ENCODE peak calls at places on chromosomes 7 and 10, in nine cellular contexts. A, E, I, C, K, F, U, M and T are unnamed samples.

GRCh38 chr7:80900583-80901576 is 18.0 kb downstream of the SEMA3C start:
- DNase-seq in A (no peak), E (no peak), I (peak), C (no peak), K (peak), F (no peak), U (no peak), M (no peak), T (no peak)

GRCh38 chr7:156751319-156751718 is 110.7 kb downstream of the RNF32 start:
- DNase-seq in A (no peak), E (no peak), I (peak), C (no peak), K (peak), F (peak), U (no peak), M (peak), T (no peak)

GRCh38 chr10:3723706-3724225 is 61.2 kb downstream of the KLF6 start:
- DNase-seq in A (no peak), E (no peak), I (no peak), C (no peak), K (no peak), F (no peak), U (no peak), M (no peak), T (no peak)

GRCh38 chr7:136530831-136531230 is 337.6 kb upstream of the CHRM2 start:
- DNase-seq in A (no peak), E (no peak), I (no peak), C (no peak), K (no peak), F (no peak), U (no peak), M (no peak), T (no peak)

GRCh38 chr7:159070422-159071148 is 74.1 kb downstream of the VIPR2 start:
- DNase-seq in A (no peak), E (no peak), I (no peak), C (no peak), K (peak), F (no peak), U (no peak), M (no peak), T (no peak)

GRCh38 chr7:24059775-24060174 is 224.2 kb upstream of the NPY start:
- DNase-seq in A (no peak), E (no peak), I (no peak), C (no peak), K (no peak), F (no peak), U (no peak), M (no peak), T (peak)

GRCh38 chr10:84076540-84077195 is 62.6 kb upstream of the GHITM start:
- DNase-seq in A (no peak), E (no peak), I (peak), C (no peak), K (peak), F (peak), U (no peak), M (peak), T (no peak)

GRCh38 chr10:93023013-93023650 is 37.5 kb upstream of the CYP26C1 start:
- DNase-seq in A (no peak), E (no peak), I (no peak), C (no peak), K (no peak), F (no peak), U (no peak), M (no peak), T (no peak)

GRCh38 chr7:155206286-155207020 is 91.2 kb upstream of the INSIG1 start:
- DNase-seq in A (peak), E (no peak), I (peak), C (no peak), K (peak), F (no peak), U (peak), M (peak), T (no peak)

GRCh38 chr10:30353851-30354250 is 4.8 kb upstream of the MTPAP start:
- DNase-seq in A (no peak), E (no peak), I (no peak), C (no peak), K (peak), F (no peak), U (no peak), M (no peak), T (no peak)

GRCh38 chr10:101007915-101008822 is 8.6 kb downstream of the LZTS2 start:
- DNase-seq in A (no peak), E (no peak), I (no peak), C (no peak), K (no peak), F (no peak), U (no peak), M (no peak), T (no peak)

GRCh38 chr10:129601737-129602136 is 134.7 kb downstream of the MGMT start:
- DNase-seq in A (no peak), E (no peak), I (no peak), C (no peak), K (no peak), F (no peak), U (no peak), M (no peak), T (no peak)

GRCh38 chr7:85621286-85621685 is 434.4 kb upstream of the SEMA3D start:
- DNase-seq in A (no peak), E (no peak), I (no peak), C (no peak), K (no peak), F (no peak), U (no peak), M (no peak), T (no peak)

GRCh38 chr10:16853201-16853600 is 36.0 kb upstream of the RSU1 start:
- DNase-seq in A (no peak), E (no peak), I (peak), C (no peak), K (peak), F (peak), U (no peak), M (no peak), T (no peak)

GRCh38 chr10:103921750-103922195 is 3.8 kb upstream of the STN1 start:
- DNase-seq in A (no peak), E (no peak), I (peak), C (no peak), K (no peak), F (peak), U (no peak), M (no peak), T (no peak)
- TF ChIP-seq CTCF in A (no peak), E (no peak), I (no peak), C (no peak), K (peak), F (no peak), U (no peak), M (no peak), T (no peak)

GRCh38 chr10:12961416-12961815 is 40.1 kb downstream of the CCDC3 start:
- DNase-seq in A (no peak), E (no peak), I (no peak), C (no peak), K (no peak), F (no peak), U (no peak), M (no peak), T (no peak)
- TF ChIP-seq CTCF in A (no peak), E (no peak), I (no peak), C (no peak), K (no peak), F (no peak), U (no peak), M (no peak), T (no peak)

DNA sequence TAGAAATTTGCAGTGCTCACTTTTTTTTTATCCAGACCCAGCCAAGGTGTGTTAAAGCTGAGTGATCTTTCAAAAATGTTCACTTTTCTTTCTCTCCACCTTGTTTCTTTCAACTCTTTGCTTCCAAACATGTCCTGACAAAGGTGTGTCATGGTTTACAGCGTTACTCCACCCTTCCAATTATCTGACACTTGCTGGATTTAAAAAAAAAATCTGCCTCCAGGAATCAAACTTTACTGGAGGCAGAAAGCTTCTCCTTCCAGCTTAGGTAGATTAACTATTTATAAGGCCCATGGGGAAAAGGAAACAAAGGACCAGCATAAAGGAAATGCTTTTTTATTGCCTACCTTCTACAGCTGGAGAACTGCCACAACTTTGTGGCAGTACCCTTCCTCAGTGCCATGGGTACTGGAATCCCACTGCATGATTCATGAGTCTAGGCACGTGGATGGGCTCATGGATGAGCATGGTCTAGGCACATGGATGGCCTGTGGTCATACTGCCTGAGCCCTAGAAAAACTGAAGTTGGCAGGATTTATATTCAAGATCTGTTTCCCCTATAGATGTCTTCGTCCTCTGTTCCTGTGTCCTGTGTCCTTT is at the start of gene COL17A1:
- DNase-seq in A (no peak), E (no peak), I (peak), C (no peak), K (no peak), F (no peak), U (no peak), M (no peak), T (no peak)
- TF ChIP-seq CTCF in A (no peak), E (no peak), I (no peak), C (no peak), K (no peak), F (no peak), U (no peak), M (no peak), T (no peak)

DNA sequence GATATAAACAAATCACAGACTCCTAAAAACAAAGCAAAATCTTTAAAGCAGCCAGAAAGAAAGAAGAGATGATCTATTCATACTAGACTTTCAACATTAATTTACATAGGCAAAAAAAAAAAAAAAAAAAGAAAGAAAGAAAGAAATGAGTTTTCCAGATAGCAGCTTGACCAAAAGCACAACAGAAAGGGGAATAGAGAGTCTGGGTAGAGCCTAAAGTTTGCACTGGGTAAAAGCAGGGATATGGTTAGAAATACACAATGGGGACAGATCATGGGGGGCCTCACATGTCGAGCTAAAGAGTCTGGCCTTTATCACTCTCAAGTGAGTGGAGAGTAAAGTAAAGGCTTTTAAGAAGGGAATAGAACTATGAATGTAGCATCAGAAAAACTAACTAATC is 169.8 kb downstream of the SGMS1 start:
- DNase-seq in A (no peak), E (no peak), I (no peak), C (no peak), K (no peak), F (no peak), U (no peak), M (no peak), T (no peak)
- TF ChIP-seq CTCF in A (no peak), E (no peak), I (no peak), C (no peak), K (no peak), F (no peak), U (no peak), M (no peak), T (no peak)

DNA sequence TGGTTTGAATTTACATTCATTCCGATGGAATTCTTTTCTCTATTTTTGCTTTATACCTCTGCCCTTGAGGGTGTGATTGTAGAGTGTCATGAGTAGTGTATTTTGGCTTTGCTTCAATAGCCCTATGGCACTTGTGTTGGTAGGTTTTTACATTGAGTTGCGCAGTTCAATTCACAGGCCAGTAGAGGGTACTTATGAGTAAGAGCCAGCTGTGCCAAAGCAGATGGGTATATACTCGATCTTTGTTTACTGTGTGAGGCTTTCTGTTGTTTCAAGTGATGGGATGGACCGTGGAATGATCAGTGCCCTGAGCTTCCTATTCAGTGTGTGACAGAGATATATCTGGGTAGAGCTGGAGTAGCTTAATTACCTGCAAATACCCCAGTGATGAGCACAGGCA is 4.3 kb upstream of the AKR1C3 start:
- DNase-seq in A (no peak), E (no peak), I (peak), C (no peak), K (peak), F (no peak), U (no peak), M (no peak), T (no peak)
- TF ChIP-seq CTCF in A (no peak), E (no peak), I (peak), C (no peak), K (peak), F (no peak), U (no peak), M (peak), T (no peak)

DNA sequence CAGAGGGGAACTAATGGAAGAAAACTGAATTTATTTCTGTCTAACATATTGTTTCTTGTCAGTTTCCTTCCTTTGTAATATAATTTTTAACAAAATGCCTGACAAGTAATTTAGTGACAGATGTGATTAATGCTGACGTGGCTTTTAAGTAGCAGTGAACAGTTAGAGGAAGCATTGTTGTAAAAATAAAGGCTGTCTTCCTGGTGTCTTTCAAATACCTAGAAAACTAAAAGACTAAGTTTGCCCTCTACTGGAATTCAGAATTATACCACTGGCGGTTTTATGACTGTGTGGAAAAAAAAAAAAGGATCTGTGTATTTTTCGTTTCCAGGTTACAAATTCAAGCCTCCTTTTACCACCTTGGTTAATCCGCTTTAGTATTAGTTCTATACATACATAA is 217.1 kb upstream of the DPP6 start:
- DNase-seq in A (no peak), E (no peak), I (peak), C (no peak), K (no peak), F (no peak), U (no peak), M (no peak), T (no peak)
- TF ChIP-seq CTCF in A (no peak), E (no peak), I (no peak), C (no peak), K (no peak), F (no peak), U (no peak), M (no peak), T (no peak)

GRCh38 chr10:74238031-74238431 is 87.0 kb downstream of the ADK start:
- DNase-seq in A (no peak), E (peak), I (peak), C (peak), K (peak), F (no peak), U (no peak), M (no peak), T (no peak)

GRCh38 chr10:74231375-74231774 is 80.4 kb downstream of the ADK start:
- DNase-seq in A (no peak), E (no peak), I (peak), C (no peak), K (peak), F (no peak), U (no peak), M (no peak), T (no peak)

GRCh38 chr10:74233281-74233680 is 82.3 kb downstream of the ADK start:
- DNase-seq in A (no peak), E (no peak), I (no peak), C (no peak), K (no peak), F (no peak), U (no peak), M (no peak), T (no peak)

GRCh38 chr10:74234569-74234968 is 83.5 kb downstream of the ADK start:
- DNase-seq in A (no peak), E (no peak), I (peak), C (no peak), K (peak), F (no peak), U (no peak), M (no peak), T (no peak)
- TF ChIP-seq CTCF in A (no peak), E (no peak), I (peak), C (no peak), K (peak), F (peak), U (peak), M (no peak), T (peak)

GRCh38 chr10:15254808-15255655 is 86.5 kb upstream of the NMT2 start:
- DNase-seq in A (no peak), E (no peak), I (no peak), C (peak), K (no peak), F (no peak), U (no peak), M (no peak), T (no peak)
- TF ChIP-seq CTCF in A (no peak), E (no peak), I (no peak), C (no peak), K (no peak), F (no peak), U (no peak), M (no peak), T (no peak)

GRCh38 chr7:151343516-151343915 is 1.9 kb downstream of the NUB1 start:
- DNase-seq in A (no peak), E (no peak), I (no peak), C (no peak), K (no peak), F (no peak), U (no peak), M (no peak), T (no peak)

GRCh38 chr7:151341357-151342101 is at the start of gene NUB1:
- DNase-seq in A (peak), E (peak), I (peak), C (peak), K (peak), F (peak), U (peak), M (peak), T (peak)

GRCh38 chr7:151340794-151341356 is 737 bp upstream of the NUB1 start:
- DNase-seq in A (no peak), E (no peak), I (no peak), C (no peak), K (no peak), F (no peak), U (no peak), M (no peak), T (no peak)

GRCh38 chr7:151342102-151342646 is 562 bp downstream of the NUB1 start:
- DNase-seq in A (no peak), E (no peak), I (peak), C (no peak), K (peak), F (no peak), U (no peak), M (no peak), T (no peak)

DNA sequence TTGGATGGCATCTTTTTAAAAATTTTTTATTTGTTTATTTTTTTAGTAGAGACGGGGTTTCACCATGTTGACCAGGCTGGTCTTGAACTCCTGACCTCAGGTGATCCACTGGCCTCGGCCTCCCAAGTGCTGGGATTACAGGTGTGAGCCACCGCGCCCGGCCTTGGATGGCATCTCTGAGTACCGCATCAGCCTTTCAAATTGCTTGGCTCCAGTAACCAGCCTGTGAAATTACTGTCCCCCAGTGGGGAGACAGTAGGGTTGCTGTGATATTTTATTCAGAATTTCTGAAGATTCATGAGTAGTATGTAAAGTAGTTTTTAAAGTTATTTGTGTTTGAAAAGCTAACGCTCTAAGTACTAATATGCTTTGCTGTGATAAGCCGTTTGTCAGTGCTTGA is 1.2 kb downstream of the NUB1 start:
- DNase-seq in A (no peak), E (no peak), I (no peak), C (no peak), K (no peak), F (no peak), U (no peak), M (no peak), T (no peak)
- TF ChIP-seq CTCF in A (no peak), E (no peak), I (no peak), C (no peak), K (peak), F (no peak), U (no peak), M (no peak), T (no peak)